ENCODE peak calls at places on chromosomes 11 and 22, in seven cellular contexts. E, B, C, J, M, X and I are unnamed samples.
A peak's percentile ranks its signal among the peaks of the same experiment; 100 is the strongest.

GRCh38 chr11:17014321-17014773 is at the start of gene PLEKHA7:
- DNase-seq in J (peak; percentile 12), X (no peak), E (no peak), B (no peak), M (no peak), C (no peak), I (no peak)

GRCh38 chr11:76598426-76598839 is 72.1 kb downstream of the LRRC32 start:
- DNase-seq in J (no peak), X (no peak), C (peak; percentile 39), B (no peak), E (no peak), M (peak; percentile 56), I (peak; percentile 56)

GRCh38 chr11:96748639-96749370 is 359.0 kb downstream of the JRKL start:
- DNase-seq in J (peak; percentile 27), B (no peak), C (peak; percentile 47), E (no peak), X (no peak), M (peak; percentile 18), I (no peak)

GRCh38 chr11:115963170-115963569 is 459.0 kb upstream of the CADM1 start:
- DNase-seq in J (no peak), E (no peak), X (no peak), C (no peak), B (no peak), M (no peak), I (no peak)

GRCh38 chr11:72871089-72871488 is 56.9 kb downstream of the ATG16L2 start:
- DNase-seq in M (no peak), B (no peak), C (no peak), X (no peak), E (no peak), J (no peak), I (no peak)

GRCh38 chr11:72641900-72642814 is 32.1 kb downstream of the PDE2A start:
- DNase-seq in J (peak; percentile 48), B (no peak), E (peak; percentile 45), C (no peak), M (peak; percentile 77), X (peak; percentile 6), I (peak; percentile 25)

GRCh38 chr22:35963237-35963810 is 65.3 kb downstream of the RBFOX2 start:
- DNase-seq in C (no peak), X (no peak), J (no peak), B (no peak), M (no peak), E (no peak), I (no peak)

GRCh38 chr11:68266936-68267880 is 4.6 kb downstream of the C11orf24 start:
- DNase-seq in E (no peak), J (no peak), B (no peak), M (no peak), X (no peak), C (no peak), I (no peak)

GRCh38 chr11:77299528-77299993 is 1.9 kb downstream of the GDPD4 start:
- DNase-seq in C (peak; percentile 95), E (no peak), B (no peak), X (no peak), M (no peak), J (peak; percentile 86), I (no peak)

GRCh38 chr11:119223856-119224255 is 17.7 kb downstream of the CBL start:
- DNase-seq in M (no peak), E (no peak), J (no peak), X (no peak), C (no peak), B (no peak), I (no peak)

GRCh38 chr22:21041937-21042336 is 3.8 kb upstream of the LRRC74B start:
- DNase-seq in M (no peak), J (no peak), E (no peak), B (no peak), X (no peak), C (peak; percentile 63), I (no peak)

GRCh38 chr11:32911413-32911812 is 18.8 kb downstream of the QSER1 start:
- DNase-seq in B (no peak), M (no peak), X (no peak), C (no peak), J (no peak), E (no peak), I (no peak)